ENCODE peak calls at places on chromosomes 16 and 17, in four cellular contexts. R is glutamatergic neuron, P is heart right ventricle, F is astrocyte of the spinal cord. J is an unnamed sample.
A peak's percentile ranks its signal among the peaks of the same experiment; 100 is the strongest.

GRCh38 chr17:44102845-44103622 is 20.4 kb downstream of the HDAC5 start:
- DNase-seq in R (no peak), F (no peak), P (peak; percentile 55), J (no peak)

GRCh38 chr17:43900858-43901754 is 6.2 kb downstream of the MPP2 start:
- DNase-seq in R (no peak), F (no peak), P (no peak), J (no peak)

GRCh38 chr17:56598471-56598870 is 5.0 kb downstream of the NOG start:
- DNase-seq in P (no peak), F (peak; percentile 31), R (no peak), J (no peak)

GRCh38 chr17:43608313-43608712 is 53.4 kb downstream of the MEOX1 start:
- DNase-seq in F (no peak), P (no peak), R (no peak), J (no peak)

GRCh38 chr17:43983515-43984411 is 20.7 kb upstream of the NAGS start:
- DNase-seq in F (no peak), P (peak; percentile 26), R (peak; percentile 41), J (no peak)

GRCh38 chr16:20300312-20301097 is 26.8 kb downstream of the GP2 start:
- DNase-seq in F (peak; percentile 8), R (peak; percentile 71), P (no peak), J (no peak)

GRCh38 chr16:87922250-87922871 is 14.0 kb downstream of the CA5A start:
- DNase-seq in P (peak; percentile 75), R (peak; percentile 31), F (no peak), J (no peak)

GRCh38 chr17:20242271-20242670 is 225.1 kb downstream of the LGALS9B start:
- DNase-seq in P (no peak), F (no peak), R (no peak), J (no peak)

GRCh38 chr16:30472328-30472942 is at the start of gene ITGAL:
- DNase-seq in R (no peak), P (peak; percentile 35), F (no peak), J (no peak)

GRCh38 chr16:89596061-89596689 is 17.3 kb upstream of the DPEP1 start:
- DNase-seq in R (peak; percentile 8), F (no peak), P (no peak), J (no peak)

GRCh38 chr17:15463363-15463762 is 4.1 kb downstream of the CDRT4 start:
- DNase-seq in F (peak; percentile 80), R (no peak), P (no peak), J (no peak)

GRCh38 chr16:5756969-5757368 is 659.4 kb upstream of the EEF2KMT start:
- DNase-seq in P (no peak), R (no peak), F (no peak), J (no peak)

GRCh38 chr17:74343121-74343520 is 17.1 kb downstream of the KIF19 start:
- DNase-seq in P (no peak), R (no peak), F (no peak), J (no peak)

GRCh38 chr17:4881761-4882555 is 17.4 kb upstream of the C17orf107 start:
- DNase-seq in R (peak; percentile 75), P (peak; percentile 57), F (peak; percentile 33), J (no peak)

GRCh38 chr16:48720266-48720665 is 110.3 kb upstream of the N4BP1 start:
- DNase-seq in F (no peak), R (no peak), P (no peak), J (no peak)

GRCh38 chr16:69309316-69309715 is 1.8 kb upstream of the VPS4A start:
- DNase-seq in R (no peak), F (no peak), P (no peak), J (no peak)

GRCh38 chr17:44906987-44907681 is 7.9 kb upstream of the EFTUD2 start:
- DNase-seq in F (no peak), P (no peak), R (no peak), J (no peak)

GRCh38 chr17:7224661-7225111 is 4.9 kb downstream of the ACADVL start:
- DNase-seq in F (no peak), P (no peak), R (no peak), J (no peak)

GRCh38 chr17:38395090-38395489 is 33.2 kb upstream of the ARHGAP23 start:
- DNase-seq in R (no peak), F (no peak), P (no peak), J (no peak)

GRCh38 chr17:42895185-42895555 is 5.4 kb upstream of the G6PC1 start:
- DNase-seq in R (no peak), P (peak; percentile 42), F (peak; percentile 82), J (peak; percentile 90)

DNA sequence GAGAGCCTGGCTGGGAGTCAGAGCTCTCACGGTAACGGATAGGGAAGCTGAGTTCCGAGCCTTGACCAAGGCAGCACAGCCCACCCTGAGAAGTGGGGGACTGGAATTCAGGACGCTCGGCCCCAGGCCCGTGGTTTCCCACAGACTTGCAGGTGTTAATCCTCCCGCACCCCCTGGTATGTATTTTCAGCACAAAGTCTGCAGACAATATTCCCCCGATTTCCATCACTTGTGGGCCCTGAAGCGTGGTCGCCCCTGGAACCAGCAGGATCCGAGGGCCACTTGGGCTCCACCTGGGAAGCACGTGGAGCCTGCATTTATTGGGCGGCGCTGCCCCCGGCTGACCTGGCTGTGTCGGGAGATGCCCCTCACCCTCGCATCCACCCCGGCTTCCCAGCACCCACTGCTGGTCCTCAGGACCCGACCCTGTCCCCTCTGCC is 60.2 kb downstream of the WSB1 start:
- DNase-seq in F (no peak), R (no peak), P (peak; percentile 18), J (no peak)
- TF ChIP-seq CTCF in F (no peak), R (peak; percentile 75), P (peak; percentile 39), J (no peak)

DNA sequence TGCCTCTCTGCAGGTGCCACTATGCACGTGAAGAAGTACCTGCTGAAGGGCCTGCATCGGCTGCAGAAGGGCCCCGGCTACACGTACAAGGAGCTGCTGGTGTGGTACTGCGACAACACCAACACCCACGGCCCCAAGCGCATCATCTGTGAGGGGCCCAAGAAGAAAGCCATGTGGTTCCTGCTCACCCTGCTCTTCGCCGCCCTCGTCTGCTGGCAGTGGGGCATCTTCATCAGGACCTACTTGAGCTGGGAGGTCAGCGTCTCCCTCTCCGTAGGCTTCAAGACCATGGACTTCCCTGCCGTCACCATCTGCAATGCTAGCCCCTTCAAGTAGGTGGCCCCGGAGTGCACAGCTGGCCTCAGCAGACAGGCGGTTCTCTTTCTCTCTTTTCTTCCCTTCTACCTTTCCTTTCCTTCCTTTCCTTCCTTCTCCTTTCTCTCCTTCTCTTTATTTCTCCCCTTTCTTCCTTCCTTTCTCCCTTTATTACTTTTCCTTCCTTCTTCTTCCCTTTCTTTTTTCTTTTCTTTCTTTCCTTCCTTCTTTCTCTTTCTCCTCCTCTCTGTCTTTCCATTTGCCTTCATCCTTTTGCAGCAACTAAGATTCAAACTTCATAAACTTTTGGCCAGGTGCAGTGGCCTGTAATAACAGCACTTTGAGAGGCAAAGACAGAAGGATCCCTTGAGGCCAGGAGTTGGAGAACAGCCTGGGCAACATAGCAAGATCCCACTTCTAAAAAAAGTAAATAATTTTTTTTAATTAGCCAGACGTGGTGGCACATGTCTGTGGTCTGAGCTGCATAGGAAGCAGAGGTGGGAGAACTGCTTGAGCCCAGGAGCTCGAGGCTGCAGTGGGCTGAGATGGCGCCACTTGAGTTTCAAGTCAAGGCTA is 46.7 kb downstream of the SCNN1B start:
- DNase-seq in R (no peak), F (no peak), P (no peak), J (no peak)
- TF ChIP-seq CTCF in R (no peak), F (peak; percentile 18), P (no peak), J (no peak)

GRCh38 chr17:35660902-35661301 is 70.5 kb upstream of the RASL10B start:
- DNase-seq in F (no peak), P (no peak), R (no peak), J (no peak)
- TF ChIP-seq CTCF in F (peak; percentile 8), P (peak; percentile 49), R (no peak), J (no peak)

GRCh38 chr16:58464916-58465731 is 34.8 kb upstream of the NDRG4 start:
- DNase-seq in P (no peak), F (no peak), R (peak; percentile 60), J (no peak)
- TF ChIP-seq CTCF in P (peak; percentile 25), F (peak; percentile 25), R (no peak), J (no peak)

GRCh38 chr17:40809721-40810421 is 10.1 kb upstream of the KRT28 start:
- DNase-seq in P (no peak), R (no peak), F (no peak), J (no peak)
- TF ChIP-seq CTCF in P (no peak), R (no peak), F (no peak), J (no peak)

GRCh38 chr17:79065105-79065670 is 9.4 kb upstream of the ENGASE start:
- DNase-seq in F (no peak), R (peak; percentile 52), P (no peak), J (no peak)
- TF ChIP-seq CTCF in F (peak; percentile 54), R (peak; percentile 73), P (peak; percentile 71), J (peak; percentile 52)

DNA sequence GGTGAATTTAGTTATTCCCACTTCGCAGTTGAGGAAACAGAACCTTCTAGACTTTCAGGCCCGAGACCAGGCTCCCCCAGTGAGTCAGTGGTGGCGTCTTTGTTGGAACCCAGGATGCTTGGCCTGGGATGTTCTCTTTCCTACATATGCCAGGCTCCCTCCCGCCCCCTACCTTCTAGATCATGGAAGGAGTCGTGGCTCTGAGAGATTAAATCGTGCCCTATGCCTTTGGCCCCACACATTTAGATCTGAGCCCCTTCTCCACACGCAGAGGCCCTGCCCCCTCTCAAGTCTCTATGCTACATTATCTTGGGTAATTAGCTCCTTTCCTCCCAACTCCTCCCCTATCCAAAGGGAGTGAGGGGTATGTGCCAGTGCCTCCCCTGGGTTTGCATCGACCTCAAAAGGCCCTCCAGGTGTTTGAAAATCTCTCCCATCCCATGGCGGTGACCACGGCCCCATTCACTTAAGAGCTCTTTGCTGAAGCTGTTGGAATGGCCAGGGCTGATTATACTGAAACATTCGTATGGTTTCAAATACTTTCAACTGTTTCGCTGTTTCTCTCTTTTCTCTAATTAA is 3.0 kb downstream of the NGFR start:
- DNase-seq in P (no peak), F (no peak), R (no peak), J (no peak)
- TF ChIP-seq CTCF in P (no peak), F (peak; percentile 16), R (peak; percentile 9), J (no peak)

DNA sequence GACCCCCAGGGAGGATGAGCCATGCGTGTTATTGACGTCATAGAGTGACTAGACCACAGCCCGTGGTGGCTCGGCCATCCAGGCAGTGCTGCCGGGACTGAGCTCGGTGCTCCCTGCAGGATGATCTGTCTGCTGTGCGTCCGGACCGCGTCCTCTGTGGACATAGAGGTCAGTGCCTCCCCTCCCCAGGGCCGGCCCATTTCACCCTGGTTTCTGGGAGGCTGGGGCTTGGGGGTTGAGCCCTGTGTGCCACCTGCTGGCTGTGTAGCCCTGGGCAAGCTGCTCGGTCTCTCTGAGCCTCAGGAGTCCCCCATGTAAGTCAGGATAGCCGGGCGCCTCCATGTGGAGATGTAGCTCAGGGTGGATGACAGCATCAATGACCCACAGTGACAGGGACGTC is 8.3 kb downstream of the TSC2 start:
- DNase-seq in R (no peak), F (no peak), P (no peak), J (no peak)
- TF ChIP-seq CTCF in R (no peak), F (peak; percentile 44), P (peak; percentile 34), J (no peak)

DNA sequence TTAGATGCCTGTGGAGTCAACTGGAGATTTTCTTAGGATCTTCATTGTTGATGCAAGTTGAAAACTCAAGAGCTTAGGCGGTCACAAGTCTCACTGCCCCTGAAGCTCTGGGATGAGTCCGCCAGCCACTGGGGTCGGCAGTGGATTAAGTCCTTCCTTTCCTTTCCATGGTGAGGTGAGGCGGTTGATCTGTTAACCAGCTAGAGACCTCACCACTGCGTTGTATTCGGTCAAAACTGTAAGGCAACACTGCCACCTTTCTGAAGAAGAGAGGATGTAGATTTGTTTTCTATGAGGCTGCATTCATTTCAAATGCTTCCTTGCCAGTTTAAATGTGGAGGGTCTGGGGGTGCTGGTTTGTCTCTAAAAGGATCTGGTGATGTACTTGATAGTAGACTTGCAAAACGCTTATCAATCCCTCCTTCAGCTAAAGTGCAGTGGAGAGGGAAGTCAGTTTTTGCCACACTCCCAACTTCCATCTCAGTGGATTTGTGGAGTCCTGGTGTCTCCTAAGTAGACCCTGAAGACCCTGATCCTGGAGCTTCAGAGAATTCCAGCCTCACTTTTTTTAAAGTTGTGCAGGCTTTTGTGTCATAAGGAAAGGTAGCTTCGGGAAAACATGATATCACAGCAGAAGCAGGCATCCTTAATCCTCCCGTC is 1.7 kb downstream of the MYOCD start:
- DNase-seq in R (no peak), F (peak; percentile 73), P (no peak), J (no peak)
- TF ChIP-seq CTCF in R (peak; percentile 9), F (peak; percentile 58), P (peak; percentile 58), J (no peak)